ENCODE peak calls at places on chromosomes 6 and 20, in seven cellular contexts. Q is SK-N-SH, Y is HCT116, O is neural progenitor cell, T is GM23338, W is OCI-LY7, A is PC-3. M is an unnamed sample.

GRCh38 chr6:139423037-139423698 is 48.7 kb upstream of the CITED2 start:
- DNase-seq in W (no peak), O (no peak), A (no peak), Y (no peak), Q (no peak), T (no peak), M (no peak)

GRCh38 chr6:134230087-134230717 is 87.7 kb downstream of the SGK1 start:
- DNase-seq in A (no peak), Q (no peak), W (peak; percentile 37), T (peak; percentile 39), Y (no peak), O (peak; percentile 8), M (no peak)

GRCh38 chr20:14521436-14521835 is 184.0 kb upstream of the FLRT3 start:
- DNase-seq in W (no peak), Y (no peak), T (no peak), A (peak; percentile 41), Q (no peak), O (no peak), M (no peak)

GRCh38 chr6:160461641-160462040 is 113.5 kb downstream of the SLC22A3 start:
- DNase-seq in A (no peak), O (no peak), T (no peak), W (no peak), Y (no peak), Q (no peak), M (no peak)

GRCh38 chr20:2538931-2539330 is 2.6 kb downstream of the TMC2 start:
- DNase-seq in O (no peak), A (no peak), T (no peak), Q (no peak), W (no peak), Y (no peak), M (no peak)

GRCh38 chr20:1469925-1470571 is 3.4 kb upstream of the NSFL1C start:
- DNase-seq in A (peak; percentile 100), Q (peak; percentile 63), W (peak; percentile 51), T (peak; percentile 89), O (peak; percentile 87), Y (peak; percentile 79), M (peak; percentile 88)

GRCh38 chr20:43983359-43983758 is 68.7 kb downstream of the TOX2 start:
- DNase-seq in Q (no peak), T (peak; percentile 62), A (peak; percentile 19), O (no peak), Y (no peak), W (peak; percentile 16), M (peak; percentile 30)

GRCh38 chr6:43217351-43217750 is 11.9 kb downstream of the DNPH1 start:
- DNase-seq in T (no peak), Y (no peak), A (no peak), O (no peak), W (no peak), Q (no peak), M (no peak)

GRCh38 chr6:56760842-56761241 is 118.2 kb upstream of the DST start:
- DNase-seq in W (no peak), O (no peak), Q (no peak), T (no peak), A (no peak), Y (no peak), M (no peak)

GRCh38 chr6:136962661-136963060 is 40.6 kb downstream of the SLC35D3 start:
- DNase-seq in T (peak; percentile 56), A (no peak), W (no peak), Y (no peak), O (peak; percentile 35), Q (peak; percentile 58), M (no peak)

GRCh38 chr6:119436583-119436982 is 87.0 kb upstream of the MAN1A1 start:
- DNase-seq in T (no peak), A (no peak), Q (no peak), Y (no peak), O (no peak), W (no peak), M (no peak)

GRCh38 chr6:160513836-160514235 is 150.2 kb downstream of the LPA start:
- DNase-seq in T (peak; percentile 9), Y (no peak), O (peak; percentile 51), A (peak; percentile 39), W (no peak), Q (no peak), M (no peak)

GRCh38 chr20:17531537-17532025 is 402 bp upstream of the BFSP1 start:
- DNase-seq in W (no peak), O (no peak), A (no peak), Q (no peak), T (no peak), Y (no peak), M (no peak)

GRCh38 chr6:78868124-78868523 is 773 bp downstream of the IRAK1BP1 start:
- DNase-seq in Y (no peak), T (no peak), W (peak; percentile 38), A (no peak), Q (no peak), O (no peak), M (no peak)

GRCh38 chr20:19993937-19994667 is 23.1 kb upstream of the NAA20 start:
- DNase-seq in T (no peak), O (no peak), Y (peak; percentile 40), Q (no peak), W (no peak), A (peak; percentile 94), M (no peak)

GRCh38 chr6:134170844-134171243 is 118.4 kb upstream of the SLC2A12 start:
- DNase-seq in Q (no peak), T (no peak), O (peak; percentile 10), Y (no peak), W (no peak), A (no peak), M (no peak)

DNA sequence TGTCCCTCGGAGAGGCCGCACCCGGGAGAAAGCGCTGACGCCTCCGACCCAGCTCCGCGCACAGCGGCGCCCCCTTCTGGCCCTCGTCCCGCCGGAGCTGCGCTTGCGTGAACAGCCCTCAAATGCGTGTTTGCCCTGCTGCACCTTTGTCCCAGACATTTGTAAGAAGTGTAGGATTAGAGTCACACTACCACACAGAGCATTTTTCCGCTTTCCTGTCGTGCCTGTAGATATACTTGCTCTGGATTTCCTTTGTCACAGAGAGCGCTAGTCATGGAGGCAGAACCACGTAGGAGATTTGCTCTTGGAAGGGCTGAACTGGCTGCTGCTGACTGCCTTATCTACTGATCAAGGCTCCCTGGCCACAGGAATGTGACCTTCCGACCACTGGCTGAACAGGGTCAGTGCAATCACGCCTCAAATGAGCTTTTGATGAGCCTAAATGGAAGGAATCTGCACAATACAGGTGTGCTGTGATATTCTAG is 62.3 kb downstream of the PAX1 start:
- DNase-seq in O (peak; percentile 81), T (peak; percentile 87), A (peak; percentile 4), Y (no peak), W (no peak), Q (peak; percentile 21), M (peak; percentile 64)
- TF ChIP-seq CTCF in O (peak; percentile 93), T (peak; percentile 85), A (peak; percentile 58), Y (peak; percentile 52), W (peak; percentile 41), Q (peak; percentile 55), M (peak; percentile 66)

DNA sequence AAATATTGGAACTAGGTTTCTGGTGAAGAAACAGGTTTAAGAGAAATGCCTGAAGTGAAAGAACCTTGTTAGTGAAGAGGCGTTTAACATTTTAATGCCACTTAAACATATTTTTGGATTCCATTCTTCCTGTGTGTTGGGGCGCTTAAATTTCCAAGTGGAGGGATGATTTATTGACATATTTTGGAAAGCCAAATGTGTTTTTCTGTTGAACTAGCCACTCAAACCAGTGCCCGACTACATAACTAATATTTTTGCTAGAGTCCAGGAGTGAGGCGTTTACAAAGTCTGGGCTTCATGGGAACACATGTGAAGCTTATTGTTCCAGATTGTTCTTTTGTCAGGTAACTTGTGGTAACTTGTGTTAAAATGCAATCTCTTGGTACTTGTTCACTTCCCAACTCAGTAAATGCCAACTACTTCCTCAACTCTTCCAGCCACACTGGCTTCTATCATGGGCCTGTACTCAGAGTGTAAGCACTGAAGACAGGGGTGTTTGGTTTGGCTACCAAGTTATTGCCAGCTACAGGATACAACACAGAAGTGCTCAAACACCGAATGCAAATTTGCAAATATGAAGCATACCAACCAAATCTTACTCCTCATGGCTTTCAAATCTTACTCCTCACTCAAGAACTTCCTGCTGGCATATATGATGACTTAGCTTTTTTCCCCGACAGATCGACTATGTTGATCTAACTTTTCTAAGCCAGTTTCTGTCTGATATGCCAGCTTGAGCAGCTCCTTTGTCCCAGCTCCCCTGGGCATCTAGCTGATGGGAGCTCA is 2.0 kb upstream of the ZNFX1 start:
- DNase-seq in T (no peak), A (no peak), Q (no peak), W (peak; percentile 53), Y (no peak), O (no peak), M (no peak)
- H3K36me3 ChIP-seq in T (peaks cover 71% of the 10 kb centered on the region), A (peaks cover 66% of the 10 kb centered on the region), Q (peaks cover 72% of the 10 kb centered on the region), W (peaks cover 75% of the 10 kb centered on the region), Y (peaks cover 69% of the 10 kb centered on the region), O (peaks cover 16% of the 10 kb centered on the region), M (peaks cover 53% of the 10 kb centered on the region)

GRCh38 chr6:70708448-70708847 is 40.8 kb downstream of the SMAP1 start:
- DNase-seq in T (no peak), Q (no peak), Y (no peak), W (no peak), A (no peak), O (no peak), M (peak; percentile 67)

GRCh38 chr6:70707893-70708292 is 40.2 kb downstream of the SMAP1 start:
- DNase-seq in T (no peak), Q (no peak), A (no peak), O (no peak), W (no peak), Y (no peak), M (no peak)

GRCh38 chr6:70705772-70706171 is 38.1 kb downstream of the SMAP1 start:
- DNase-seq in A (no peak), W (no peak), O (no peak), Y (no peak), Q (no peak), T (no peak), M (no peak)

GRCh38 chr6:70706491-70707123 is 38.9 kb downstream of the SMAP1 start:
- DNase-seq in A (peak; percentile 71), Y (peak; percentile 26), W (peak; percentile 62), Q (peak; percentile 12), T (peak; percentile 71), O (peak; percentile 49), M (peak; percentile 58)

DNA sequence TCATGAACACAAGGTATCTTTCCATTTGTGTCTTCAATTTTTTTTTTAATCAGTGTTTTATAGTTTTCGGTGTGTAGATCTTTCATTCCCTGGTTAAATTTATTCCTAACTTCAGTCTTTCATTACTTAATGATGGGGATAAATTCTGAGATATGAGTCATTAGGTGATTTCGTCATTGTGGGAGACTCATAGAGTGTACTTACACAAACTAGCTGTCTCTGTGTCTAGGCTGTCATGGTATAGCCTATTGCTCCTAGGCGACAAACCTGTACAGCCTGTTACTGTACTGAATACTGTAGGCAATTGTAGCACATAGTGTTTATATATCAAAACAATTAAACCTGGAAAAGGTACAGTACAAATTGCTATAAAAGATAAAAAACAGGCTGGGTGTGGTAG is 42.1 kb downstream of the SMAP1 start:
- DNase-seq in Q (no peak), T (no peak), A (peak; percentile 76), O (no peak), Y (no peak), W (no peak), M (no peak)
- TF ChIP-seq EZH2phosphoT487 in Q (no peak), T (no peak), A (no peak), O (no peak), Y (no peak), W (no peak), M (no peak)

DNA sequence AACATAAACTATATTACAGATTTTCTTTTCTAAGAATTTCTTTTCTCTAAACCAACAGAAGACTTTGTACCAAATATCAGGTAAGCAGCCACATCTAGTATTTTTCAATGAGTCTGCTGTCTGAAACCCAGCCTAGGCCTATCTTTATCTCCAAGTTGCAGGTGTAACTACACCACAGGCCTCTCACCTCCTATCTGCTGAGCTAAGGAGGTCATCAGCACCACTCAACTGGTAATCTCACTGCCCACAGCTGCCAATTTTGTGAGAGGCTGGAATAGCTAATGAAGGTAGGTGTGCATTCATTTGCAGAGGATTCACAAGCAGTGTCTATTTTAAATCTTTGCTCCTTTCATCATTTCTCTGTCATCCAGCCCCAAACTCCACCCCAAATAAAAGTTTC is 584.8 kb downstream of the HDGFL1 start:
- DNase-seq in A (no peak), Y (no peak), Q (no peak), O (no peak), W (no peak), T (no peak), M (peak; percentile 95)
- TF ChIP-seq CTCF in A (no peak), Y (no peak), Q (no peak), O (no peak), W (no peak), T (no peak), M (no peak)